ENCODE peak calls at places on chromosomes 12 and 14, in four cellular contexts. J is cerebellar cortex, O is GM12865, Z is H54. D is an unnamed sample.

GRCh38 chr12:18239561-18239960 is 21.8 kb upstream of the PIK3C2G start:
- DNase-seq in J (no peak), Z (no peak), O (no peak), D (no peak)

GRCh38 chr14:104107611-104108569 is 22.4 kb downstream of the ASPG start:
- DNase-seq in J (no peak), Z (no peak), O (no peak), D (no peak)

GRCh38 chr14:104429291-104429861 is 150.2 kb upstream of the C14orf180 start:
- DNase-seq in Z (no peak), O (no peak), J (no peak), D (no peak)

GRCh38 chr14:99645545-99646505 is 896 bp downstream of the HHIPL1 start:
- DNase-seq in J (no peak), O (no peak), Z (no peak), D (no peak)

GRCh38 chr12:51980051-51980808 is 26.5 kb upstream of the TAMALIN start:
- DNase-seq in J (peak; percentile 82), Z (peak; percentile 78), O (peak; percentile 67), D (peak; percentile 82)

GRCh38 chr14:65290830-65291229 is 121.7 kb upstream of the FUT8 start:
- DNase-seq in Z (peak; percentile 77), O (peak; percentile 68), J (no peak), D (no peak)

GRCh38 chr12:62435337-62436163 is 31.1 kb upstream of the MON2 start:
- DNase-seq in Z (no peak), J (peak; percentile 69), O (peak; percentile 68), D (no peak)

GRCh38 chr12:107012736-107013425 is 25.9 kb upstream of the MTERF2 start:
- DNase-seq in Z (no peak), J (no peak), O (no peak), D (no peak)

GRCh38 chr12:25817166-25817565 is 141.3 kb upstream of the RASSF8 start:
- DNase-seq in J (no peak), Z (no peak), O (no peak), D (no peak)

D was measured in cerebellum.